ENCODE peak calls at places on chromosomes 11 and 22, in five cellular contexts. O is foreskin fibroblast, N is AG09309, Z is RWPE1, H is B cell. J is an unnamed sample.

GRCh38 chr11:120224386-120224785 is 13.6 kb downstream of the OAF start:
- DNase-seq in H (no peak), N (no peak), O (no peak), Z (no peak), J (no peak)

GRCh38 chr11:67053896-67054850 is 2.5 kb upstream of the RHOD start:
- DNase-seq in O (peak), H (peak), N (peak), Z (peak), J (peak)

GRCh38 chr11:102810943-102811528 is 13.1 kb upstream of the MMP1 start:
- DNase-seq in H (no peak), Z (no peak), O (no peak), N (no peak), J (no peak)

GRCh38 chr22:46537946-46538815 is 761 bp upstream of the CELSR1 start:
- DNase-seq in H (peak), N (no peak), Z (no peak), O (no peak), J (no peak)

GRCh38 chr11:67275606-67276409 is 9.5 kb downstream of the GRK2 start:
- DNase-seq in O (no peak), N (no peak), H (no peak), Z (no peak), J (no peak)

GRCh38 chr11:107691003-107691402 is 20.9 kb downstream of the SLN start:
- DNase-seq in H (no peak), N (peak), O (peak), Z (no peak), J (no peak)

GRCh38 chr22:43273902-43274484 is 69.2 kb downstream of the SCUBE1 start:
- DNase-seq in O (peak), H (peak), N (no peak), Z (peak), J (no peak)

GRCh38 chr22:23219317-23219716 is 39.0 kb downstream of the BCR start:
- DNase-seq in H (no peak), N (no peak), O (no peak), Z (no peak), J (no peak)

GRCh38 chr11:848380-848931 is 5.8 kb downstream of the TSPAN4 start:
- DNase-seq in Z (no peak), O (no peak), H (peak), N (no peak), J (no peak)

GRCh38 chr22:48605856-48606255 is 1221.8 kb downstream of the BRD1 start:
- DNase-seq in N (no peak), H (no peak), O (no peak), Z (no peak), J (peak)

GRCh38 chr11:117546431-117547160 is 218.9 kb downstream of the CEP164 start:
- DNase-seq in H (no peak), N (no peak), O (no peak), Z (no peak), J (no peak)

GRCh38 chr11:132260636-132261035 is 890.2 kb downstream of the NTM start:
- DNase-seq in N (no peak), Z (no peak), O (no peak), H (no peak), J (no peak)

GRCh38 chr22:38397189-38398097 is 57.6 kb downstream of the KCNJ4 start:
- DNase-seq in H (peak), N (no peak), O (peak), Z (peak), J (no peak)

GRCh38 chr11:64687204-64687603 is 35.8 kb downstream of the NRXN2 start:
- DNase-seq in Z (no peak), O (no peak), N (no peak), H (no peak), J (no peak)

GRCh38 chr11:125425601-125426000 is 70.5 kb downstream of the FEZ1 start:
- DNase-seq in O (no peak), H (no peak), N (no peak), Z (no peak), J (no peak)

GRCh38 chr22:19959043-19959586 is 17.5 kb upstream of the TXNRD2 start:
- DNase-seq in Z (no peak), N (no peak), H (no peak), O (peak), J (no peak)

GRCh38 chr22:19955241-19956128 is 13.9 kb upstream of the TXNRD2 start:
- DNase-seq in H (no peak), Z (no peak), O (no peak), N (no peak), J (no peak)

GRCh38 chr22:19958083-19959042 is 16.7 kb upstream of the TXNRD2 start:
- DNase-seq in Z (no peak), H (no peak), O (peak), N (peak), J (no peak)

GRCh38 chr22:19959587-19960490 is 18.2 kb upstream of the TXNRD2 start:
- DNase-seq in H (no peak), Z (no peak), N (no peak), O (no peak), J (no peak)

GRCh38 chr22:19957445-19957844 is 15.8 kb upstream of the TXNRD2 start:
- DNase-seq in N (no peak), H (no peak), O (no peak), Z (no peak), J (no peak)
- TF ChIP-seq CTCF in N (no peak), H (no peak), O (no peak), Z (no peak), J (no peak)

GRCh38 chr11:128648711-128649110 is 45.2 kb upstream of the FLI1 start:
- DNase-seq in O (no peak), H (no peak), N (no peak), Z (no peak), J (no peak)

GRCh38 chr11:128658499-128658898 is 35.4 kb upstream of the FLI1 start:
- DNase-seq in Z (no peak), H (peak), O (no peak), N (no peak), J (no peak)

DNA sequence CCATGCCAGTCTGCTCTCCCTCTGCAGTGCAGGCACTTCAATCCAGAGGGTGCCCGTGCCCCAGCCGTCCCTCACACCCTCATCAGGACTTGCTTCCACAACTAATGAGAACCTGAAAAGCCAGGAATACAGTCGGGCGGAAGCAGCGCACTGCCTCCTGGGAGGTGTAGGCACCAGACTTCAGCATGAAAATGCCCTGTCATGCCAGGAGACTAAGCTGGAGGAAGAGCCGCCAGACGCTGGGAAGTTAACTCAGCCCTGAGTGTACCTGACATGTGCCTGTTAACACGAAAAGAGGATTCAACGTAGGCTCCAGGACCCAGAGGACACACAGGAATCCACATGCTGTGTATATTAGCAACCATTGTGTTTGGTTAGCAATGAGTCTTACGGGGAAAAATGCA is 40.0 kb upstream of the FLI1 start:
- DNase-seq in N (no peak), O (no peak), Z (no peak), H (no peak), J (peak)
- TF ChIP-seq CTCF in N (peak), O (no peak), Z (no peak), H (no peak), J (peak)

DNA sequence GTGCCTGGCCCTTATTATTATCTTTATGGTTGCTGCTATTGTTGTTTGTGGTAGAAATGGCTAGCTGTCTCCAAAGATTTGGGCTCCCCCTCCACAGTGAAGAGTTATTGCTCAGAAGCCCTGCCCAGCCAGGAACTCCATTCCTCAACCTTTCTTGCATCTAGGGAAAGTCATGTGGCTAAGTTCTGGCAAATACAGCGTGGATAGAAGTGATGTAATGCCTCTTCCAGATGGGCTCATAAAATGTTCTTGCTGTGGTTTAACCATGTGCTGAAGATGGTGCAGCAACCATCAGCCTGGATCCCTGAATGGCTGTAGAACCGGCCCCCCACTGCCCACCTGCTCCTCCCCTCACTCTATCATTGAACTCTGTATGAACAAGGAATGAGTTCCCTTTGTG is 203.5 kb upstream of the E2F8 start:
- DNase-seq in H (no peak), N (peak), O (peak), Z (no peak), J (no peak)
- TF ChIP-seq CTCF in H (no peak), N (no peak), O (no peak), Z (no peak), J (no peak)

GRCh38 chr11:61546663-61547062 is 34.2 kb downstream of the SYT7 start:
- DNase-seq in H (no peak), N (no peak), O (no peak), Z (no peak), J (no peak)

GRCh38 chr11:61545921-61546320 is 35.0 kb downstream of the SYT7 start:
- DNase-seq in Z (no peak), H (no peak), N (no peak), O (no peak), J (no peak)

GRCh38 chr11:61543606-61544306 is 35.2 kb downstream of the LRRC10B start:
- DNase-seq in N (peak), H (no peak), Z (peak), O (peak), J (no peak)

GRCh38 chr11:61544466-61544865 is 35.9 kb downstream of the LRRC10B start:
- DNase-seq in N (no peak), Z (no peak), O (no peak), H (no peak), J (no peak)

DNA sequence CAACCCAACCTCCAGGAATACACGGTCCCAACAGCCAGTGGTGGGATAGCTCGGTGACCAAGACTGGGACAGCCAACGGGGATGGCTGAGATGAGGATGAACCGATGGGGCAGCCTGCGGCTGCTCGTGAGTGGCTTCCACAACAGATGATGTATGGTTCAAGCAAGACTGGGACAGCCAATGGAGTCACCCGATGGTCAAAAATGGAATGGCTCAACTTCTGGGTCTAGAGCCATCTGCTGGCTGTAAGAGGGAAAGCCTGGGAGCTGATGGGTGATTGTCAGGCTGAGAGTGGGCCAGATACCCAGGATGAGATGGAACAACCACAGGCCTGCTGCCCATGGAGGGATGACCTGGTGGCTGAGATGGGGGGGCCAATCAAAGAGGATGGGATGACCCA is 35.5 kb downstream of the SYT7 start:
- DNase-seq in H (no peak), O (no peak), N (no peak), Z (no peak), J (no peak)
- TF ChIP-seq CTCF in H (no peak), O (peak), N (peak), Z (no peak), J (peak)

J was measured in retinal pigment epithelial cell.